ENCODE peak calls at places on chromosomes 3 and 15, in six cellular contexts. F is GM06990, S is transverse colon, B is endothelial cell, X is GM12864, K is testis. H is an unnamed sample.

GRCh38 chr3:194075802-194076460 is 60.0 kb upstream of the HES1 start:
- DNase-seq in X (no peak), S (no peak), B (no peak), K (peak), F (no peak), H (no peak)

GRCh38 chr3:69033470-69033869 is 18.7 kb downstream of the TMF1 start:
- DNase-seq in X (no peak), S (no peak), F (no peak), K (no peak), B (no peak), H (peak)

GRCh38 chr15:49040151-49040550 is 6.1 kb downstream of the SECISBP2L start:
- DNase-seq in B (no peak), S (no peak), F (no peak), K (no peak), X (no peak), H (no peak)

GRCh38 chr3:127254730-127255129 is 33.1 kb downstream of the PRR20G start:
- DNase-seq in K (no peak), S (no peak), B (no peak), F (no peak), X (no peak), H (no peak)

GRCh38 chr3:185824467-185825378 is at the start of gene IGF2BP2:
- DNase-seq in X (no peak), B (peak), F (peak), K (peak), S (peak), H (peak)

GRCh38 chr3:128548426-128549282 is 55.7 kb upstream of the GATA2 start:
- DNase-seq in F (no peak), K (no peak), S (no peak), B (no peak), X (no peak), H (peak)

GRCh38 chr3:27715454-27715806 is 6.7 kb downstream of the EOMES start:
- DNase-seq in F (no peak), S (no peak), K (no peak), B (no peak), X (no peak), H (no peak)

GRCh38 chr3:60674870-60675269 is 576.4 kb downstream of the FHIT start:
- DNase-seq in B (no peak), S (no peak), K (no peak), F (no peak), X (no peak), H (no peak)

GRCh38 chr15:40296561-40297230 is 11.0 kb downstream of the PLCB2 start:
- DNase-seq in S (no peak), B (no peak), X (no peak), K (no peak), F (no peak), H (no peak)

GRCh38 chr3:170806141-170806540 is 63.9 kb downstream of the RPL22L1 start:
- DNase-seq in B (no peak), F (no peak), S (no peak), K (no peak), X (no peak), H (peak)

GRCh38 chr3:123672429-123673146 is 87.7 kb upstream of the HACD2 start:
- DNase-seq in B (no peak), F (no peak), K (no peak), X (no peak), S (no peak), H (no peak)

GRCh38 chr15:101022876-101023275 is 103.7 kb downstream of the LRRK1 start:
- DNase-seq in X (no peak), B (no peak), K (no peak), F (no peak), S (no peak), H (no peak)

GRCh38 chr3:173221010-173221409 is 80.0 kb upstream of the SPATA16 start:
- DNase-seq in F (no peak), K (no peak), X (no peak), B (no peak), S (no peak), H (no peak)

GRCh38 chr3:54570008-54570407 is 357.9 kb downstream of the LRTM1 start:
- DNase-seq in F (no peak), X (no peak), S (no peak), K (no peak), B (no peak), H (no peak)

DNA sequence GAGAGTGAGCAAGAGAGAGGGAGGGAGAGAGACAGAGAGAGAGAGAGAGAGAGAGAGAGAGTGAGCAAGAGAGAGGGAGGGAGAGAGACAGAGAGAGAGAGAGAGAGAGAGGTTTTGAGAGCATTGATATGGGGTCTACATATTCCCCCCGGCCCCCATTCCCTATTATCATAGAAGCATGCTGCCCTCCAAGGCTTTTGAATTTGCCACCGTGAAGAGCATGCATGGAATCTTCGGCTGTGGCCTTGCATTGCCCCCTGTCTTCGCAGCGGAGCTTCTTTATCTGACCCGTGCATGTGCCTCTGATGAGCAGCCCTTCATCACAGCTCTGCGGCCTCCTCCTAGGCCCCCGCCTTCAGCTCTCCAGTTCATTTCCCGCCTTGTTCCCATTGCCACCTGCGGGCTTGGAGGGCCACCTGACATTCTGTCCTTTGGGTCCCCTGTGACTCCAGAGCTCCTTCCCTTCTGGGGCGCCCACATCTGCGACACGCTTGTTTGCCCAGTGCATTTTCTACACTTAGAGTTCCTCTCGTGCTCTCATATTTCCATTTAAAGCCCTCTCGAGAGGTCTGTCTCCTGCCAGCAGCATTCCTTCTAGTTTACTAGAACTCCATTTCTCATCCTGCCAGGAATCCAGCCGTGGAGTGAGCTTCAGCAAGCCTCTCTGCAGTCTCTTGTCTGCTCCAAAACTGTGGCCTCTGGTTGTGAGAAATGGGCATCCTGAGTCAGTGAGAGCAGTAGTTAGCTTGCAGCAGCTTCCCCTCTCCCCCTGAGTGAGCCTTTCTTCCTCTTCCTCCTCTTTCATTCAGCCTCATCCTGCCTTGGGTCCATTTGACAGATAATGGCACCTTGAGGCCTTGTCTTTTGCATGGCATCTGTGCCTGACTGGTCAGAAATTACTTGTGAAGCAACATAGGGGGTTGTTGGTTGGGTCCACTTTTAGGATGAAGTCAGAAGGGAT is 25.3 kb downstream of the LPP start:
- DNase-seq in X (no peak), F (no peak), S (no peak), K (peak), B (no peak), H (peak)
- TF ChIP-seq CTCF in X (no peak), F (no peak), S (no peak), K (peak), B (no peak), H (peak)

DNA sequence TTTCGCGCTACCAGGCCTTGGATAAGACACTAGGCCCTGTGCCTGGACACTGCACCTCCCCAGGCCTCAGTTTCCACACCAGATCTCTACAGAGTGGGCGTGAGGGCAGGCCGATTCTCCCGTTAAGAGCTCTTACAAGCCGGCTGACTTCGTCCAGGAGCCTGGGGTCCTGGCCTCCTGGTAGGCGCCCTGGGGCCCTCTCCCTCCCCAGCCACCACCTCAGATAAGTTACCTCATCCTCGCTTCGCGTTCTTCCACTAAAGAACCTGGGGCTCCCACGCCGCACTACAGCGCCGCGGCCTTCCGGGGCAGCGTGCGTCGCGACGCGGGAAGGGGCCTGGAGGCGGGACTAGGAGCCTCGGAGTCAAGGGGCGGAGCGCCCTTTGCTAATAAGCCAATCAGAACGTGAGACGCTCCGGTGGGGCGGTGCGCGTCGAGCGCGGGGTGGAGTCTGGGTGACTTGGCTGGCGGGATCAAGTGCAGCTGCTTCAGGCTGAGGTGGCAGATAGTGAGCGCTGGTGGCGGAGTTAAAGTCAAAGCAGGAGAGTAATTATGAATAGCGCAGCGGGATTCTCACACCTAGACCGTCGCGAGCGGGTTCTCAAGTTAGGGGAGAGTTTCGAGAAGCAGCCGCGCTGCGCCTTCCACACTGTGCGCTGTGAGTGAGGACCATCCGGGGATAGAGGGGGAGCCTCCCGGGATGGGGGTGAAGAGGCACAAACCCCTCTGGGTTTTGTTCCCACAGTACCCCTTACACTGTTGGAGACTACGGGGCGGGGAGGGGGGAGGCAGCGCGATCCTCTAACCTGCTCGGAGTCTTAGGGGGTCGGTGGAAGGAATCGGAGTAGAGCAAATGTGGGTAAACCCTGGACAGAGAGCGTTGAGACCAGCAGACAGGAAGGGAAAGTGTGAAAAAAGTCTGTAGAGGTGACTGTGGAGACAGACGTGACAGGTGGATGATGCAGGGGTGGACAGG is at the start of the genes EAF2 and IQCB1:
- DNase-seq in S (peak), X (peak), F (peak), B (peak), K (peak), H (peak)
- TF ChIP-seq CTCF in S (no peak), X (no peak), F (no peak), B (no peak), K (no peak), H (no peak)

GRCh38 chr15:62600376-62600775 is 435.3 kb upstream of the C2CD4B start:
- DNase-seq in F (no peak), X (no peak), K (no peak), B (no peak), S (no peak), H (no peak)

GRCh38 chr15:62605292-62605691 is 437.3 kb upstream of the TPM1 start:
- DNase-seq in B (no peak), F (no peak), K (no peak), S (no peak), X (no peak), H (no peak)

GRCh38 chr15:62598217-62598616 is 433.1 kb upstream of the C2CD4B start:
- DNase-seq in S (no peak), F (no peak), B (no peak), K (no peak), X (no peak), H (no peak)

GRCh38 chr15:62603757-62604156 is 438.7 kb upstream of the C2CD4B start:
- DNase-seq in B (no peak), X (no peak), F (no peak), K (no peak), S (peak), H (peak)

GRCh38 chr15:62601779-62602540 is 436.9 kb upstream of the C2CD4B start:
- DNase-seq in B (no peak), K (no peak), X (no peak), S (no peak), F (no peak), H (peak)
- TF ChIP-seq CTCF in B (no peak), K (no peak), X (no peak), S (no peak), F (no peak), H (no peak)

DNA sequence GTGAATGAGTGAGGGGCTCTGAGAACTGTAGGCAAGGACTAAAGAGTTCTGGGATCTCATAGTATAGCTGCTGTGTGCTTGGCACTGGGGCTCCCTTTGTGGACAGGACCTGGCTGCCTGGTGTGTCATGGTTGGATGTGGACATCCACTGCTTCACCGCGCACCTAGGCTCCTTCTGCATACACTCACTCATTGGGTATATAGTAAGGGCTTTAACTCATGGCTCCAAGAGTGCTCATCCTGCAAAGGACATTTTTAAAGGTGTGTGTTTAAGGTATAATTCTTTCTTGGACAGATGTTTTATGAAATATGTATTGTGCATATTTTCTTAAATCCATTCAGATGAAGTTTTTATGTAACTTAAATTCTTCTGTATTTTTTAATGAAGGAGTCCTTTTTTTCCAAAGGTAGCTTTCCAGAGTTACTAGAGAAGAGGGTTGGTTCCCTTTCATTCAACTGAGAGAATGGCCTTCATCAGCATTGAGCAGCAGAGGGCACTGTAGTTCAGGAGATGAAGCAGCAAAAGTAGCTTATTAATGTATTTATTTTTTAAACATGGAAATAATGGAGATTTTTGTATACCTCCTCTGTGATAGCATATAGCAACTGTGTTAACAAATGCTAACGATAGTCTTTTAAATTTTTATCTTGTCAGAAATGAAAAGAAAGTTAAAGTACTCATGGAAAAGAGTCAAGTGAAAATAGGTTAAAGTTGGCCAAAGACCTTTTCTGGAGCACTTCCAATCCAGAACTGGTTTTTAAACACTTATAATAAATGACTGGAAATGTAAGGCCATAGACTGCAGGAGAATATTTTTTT is 25.2 kb downstream of the OXNAD1 start:
- DNase-seq in X (no peak), S (peak), B (peak), K (peak), F (no peak), H (peak)
- TF ChIP-seq CTCF in X (peak), S (peak), B (peak), K (peak), F (peak), H (peak)

GRCh38 chr15:98881526-98882517 is 125.8 kb downstream of the PGPEP1L start:
- DNase-seq in F (no peak), K (no peak), S (no peak), X (no peak), B (peak), H (peak)
- TF ChIP-seq CTCF in F (peak), K (peak), S (peak), X (peak), B (peak), H (peak)

DNA sequence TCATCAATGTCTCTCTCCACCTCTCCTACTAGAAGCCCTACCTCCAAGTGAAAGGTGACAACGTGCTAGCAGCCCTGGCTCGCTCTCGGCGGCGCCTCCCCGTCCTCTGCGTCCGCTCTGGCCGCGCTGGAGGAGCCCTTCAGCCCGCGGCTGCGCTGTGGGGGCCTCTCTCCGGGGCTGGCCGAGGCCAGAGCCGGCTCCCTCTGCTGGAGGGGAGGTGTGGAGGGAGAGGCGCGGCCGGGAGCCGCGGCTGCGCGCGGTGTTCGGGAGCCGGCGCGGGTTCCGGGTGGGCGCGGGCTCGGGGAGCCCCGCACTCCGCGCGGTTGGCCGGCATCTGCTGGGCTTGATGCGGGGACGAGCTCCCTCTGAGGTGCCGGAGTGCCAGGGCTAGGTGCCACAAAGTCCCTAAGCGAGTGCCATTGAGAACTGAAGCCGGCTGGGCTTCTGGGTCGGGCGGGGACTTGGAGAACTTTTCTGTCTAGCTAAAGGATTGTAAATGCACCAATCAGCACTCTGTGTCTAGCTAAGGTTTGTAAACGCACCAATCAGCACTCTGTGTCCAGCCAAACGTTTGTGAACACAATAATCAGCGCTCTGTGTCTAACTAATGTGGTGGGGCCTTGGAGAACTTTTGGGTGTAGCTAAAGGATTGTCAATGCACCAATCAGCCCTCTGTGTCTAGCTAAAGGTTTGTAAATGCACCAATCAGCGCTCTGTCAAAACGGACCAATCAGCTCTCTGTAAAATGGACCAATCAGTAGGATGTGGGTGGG is 84.8 kb upstream of the ARRDC4 start:
- DNase-seq in F (no peak), B (peak), S (peak), X (no peak), K (peak), H (no peak)
- TF ChIP-seq CTCF in F (no peak), B (no peak), S (no peak), X (no peak), K (peak), H (no peak)

GRCh38 chr3:190442240-190442639 is 7.5 kb downstream of the TMEM207 start:
- DNase-seq in F (no peak), K (no peak), X (no peak), S (no peak), B (no peak), H (no peak)

GRCh38 chr3:190444036-190444435 is 5.7 kb downstream of the TMEM207 start:
- DNase-seq in K (no peak), F (no peak), X (no peak), S (no peak), B (no peak), H (no peak)

GRCh38 chr3:190444576-190445145 is 5.0 kb downstream of the TMEM207 start:
- DNase-seq in X (no peak), B (no peak), F (no peak), K (no peak), S (no peak), H (no peak)

GRCh38 chr3:190446492-190447301 is 3.0 kb downstream of the TMEM207 start:
- DNase-seq in B (no peak), X (no peak), F (no peak), K (no peak), S (no peak), H (no peak)

GRCh38 chr3:190443257-190443656 is 6.4 kb downstream of the TMEM207 start:
- DNase-seq in S (no peak), X (no peak), B (no peak), K (no peak), F (no peak), H (peak)
- TF ChIP-seq CTCF in S (peak), X (no peak), B (peak), K (no peak), F (peak), H (peak)

DNA sequence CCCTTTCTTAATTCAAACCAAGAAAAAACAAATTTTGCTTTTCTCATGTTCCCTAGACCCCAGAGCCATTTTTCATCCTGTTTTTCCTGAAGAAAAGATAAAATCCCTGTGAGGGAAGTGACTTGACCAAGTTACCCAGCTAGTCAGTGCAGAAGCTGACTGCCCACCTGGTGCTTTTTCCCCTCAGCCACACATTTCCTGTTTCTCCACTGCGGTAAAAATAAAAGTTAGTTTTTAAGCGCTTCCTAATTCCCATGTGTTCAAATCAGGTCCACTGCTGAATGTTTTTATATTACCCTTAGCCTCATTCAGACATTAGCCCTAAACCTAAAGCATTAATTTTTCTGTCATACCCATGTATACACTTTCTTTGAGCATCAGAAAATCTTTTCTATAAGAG is 26.1 kb downstream of the PPP2R3A start:
- DNase-seq in X (no peak), S (no peak), K (no peak), B (no peak), F (no peak), H (peak)
- TF ChIP-seq CTCF in X (no peak), S (no peak), K (no peak), B (no peak), F (no peak), H (no peak)

H was measured in fibroblast of mammary gland.